ENCODE peak calls at places on chromosomes 4 and X, in ten cellular contexts. D, X, R, O, T, K, M, J, P and F are unnamed samples.

GRCh38 chr4:173333658-173334084 is 487 bp downstream of the HMGB2 start:
- DNase-seq in D (peak), X (no peak), R (peak), O (peak), T (no peak), K (peak), M (peak), J (peak), P (peak), F (no peak)

GRCh38 chrX:11759461-11760311 is 1.6 kb downstream of the MSL3 start:
- DNase-seq in D (peak), X (peak), R (peak), O (peak), T (peak), K (peak), M (peak), J (peak), P (peak), F (peak)

GRCh38 chr4:3807861-3808521 is 41.8 kb downstream of the ADRA2C start:
- DNase-seq in D (no peak), X (no peak), R (peak), O (no peak), T (no peak), K (no peak), M (no peak), J (no peak), P (no peak), F (no peak)

GRCh38 chr4:72974694-72975487 is 94.6 kb downstream of the COX18 start:
- DNase-seq in D (no peak), X (no peak), R (no peak), O (no peak), T (no peak), K (no peak), M (peak), J (no peak), P (peak), F (no peak)

GRCh38 chr4:1746919-1747602 is 25.7 kb downstream of the TACC3 start:
- DNase-seq in D (peak), X (no peak), R (no peak), O (no peak), T (no peak), K (peak), M (no peak), J (no peak), P (no peak), F (peak)

GRCh38 chr4:153467154-153467896 is 1.2 kb downstream of the TMEM131L start:
- DNase-seq in D (peak), X (peak), R (peak), O (peak), T (peak), K (peak), M (no peak), J (no peak), P (peak), F (no peak)

GRCh38 chr4:77617203-77617602 is 11.6 kb downstream of the CXCL13 start:
- DNase-seq in D (no peak), X (no peak), R (no peak), O (no peak), T (no peak), K (no peak), M (no peak), J (no peak), P (no peak), F (no peak)

GRCh38 chrX:20254712-20255299 is 11.9 kb downstream of the RPS6KA3 start:
- DNase-seq in D (no peak), X (no peak), R (no peak), O (no peak), T (no peak), K (no peak), M (peak), J (no peak), P (no peak), F (no peak)

GRCh38 chrX:112844250-112844649 is 3.6 kb upstream of the AMOT start:
- DNase-seq in D (no peak), X (no peak), R (no peak), O (no peak), T (peak), K (no peak), M (peak), J (no peak), P (no peak), F (no peak)